ENCODE peak calls at places on chromosomes 16 and 17, in seven cellular contexts. N is cardiac muscle cell; F is M059J; K is activated T-helper 1 cell treated with anti-CD3 and anti-CD28 coated beads, Interleukin-12 subunit alpha, Interleukin-12 subunit beta, Interleukin-2, Interleukin-4 antibody, amounts not matched to agents 30 ng/mL and 10 ng/mL and 1 ng/mL, durations not matched to agents 14 hours and 24 hours and 36 hours; G is amniotic stem cell; C is LHCN-M2; A is midbrain. P is an unnamed sample.

GRCh38 chr17:77602883-77603640 is 355.4 kb upstream of the TNRC6C start:
- DNase-seq in F (no peak), A (no peak), N (no peak), K (no peak), G (no peak), C (no peak), P (no peak)

GRCh38 chr17:75475144-75475835 is 18.9 kb downstream of the TMEM94 start:
- DNase-seq in F (no peak), K (no peak), G (no peak), C (no peak), N (no peak), A (peak), P (no peak)

GRCh38 chr17:74027539-74027938 is 175.9 kb upstream of the RPL38 start:
- DNase-seq in C (no peak), N (no peak), A (no peak), K (no peak), F (no peak), G (no peak), P (no peak)

GRCh38 chr17:47324224-47325020 is 667 bp downstream of the EFCAB13 start:
- DNase-seq in A (no peak), K (peak), N (peak), F (peak), G (no peak), C (peak), P (no peak)

GRCh38 chr16:68235882-68236803 is at the start of gene ESRP2:
- DNase-seq in A (no peak), N (no peak), C (no peak), G (no peak), K (no peak), F (no peak), P (no peak)

GRCh38 chr17:61218438-61218837 is 181.2 kb upstream of the TBX2 start:
- DNase-seq in A (no peak), F (peak), N (peak), G (no peak), K (no peak), C (peak), P (peak)

GRCh38 chr17:50318551-50319310 is 27.2 kb upstream of the XYLT2 start:
- DNase-seq in N (no peak), G (no peak), A (no peak), K (no peak), F (no peak), C (peak), P (no peak)

GRCh38 chr16:56883586-56883985 is 18.6 kb downstream of the SLC12A3 start:
- DNase-seq in K (no peak), C (no peak), N (no peak), G (no peak), A (no peak), F (no peak), P (no peak)

GRCh38 chr16:50050802-50051201 is 15.0 kb upstream of the HEATR3 start:
- DNase-seq in C (no peak), G (no peak), F (no peak), A (no peak), K (no peak), N (no peak), P (no peak)

GRCh38 chr17:77281024-77281903 is 140.5 kb downstream of the SEC14L1 start:
- DNase-seq in G (no peak), N (peak), F (peak), A (no peak), C (no peak), K (peak), P (no peak)

GRCh38 chr17:53736516-53737274 is 86.0 kb upstream of the KIF2B start:
- DNase-seq in F (no peak), N (no peak), A (no peak), K (no peak), C (no peak), G (no peak), P (no peak)